ENCODE peak calls at places on chromosome 19, in eight cellular contexts. U is prostate gland, P is breast epithelium, Z is endothelial cell of umbilical vein, J is right lobe of liver, C is stomach, H is heart left ventricle, N is body of pancreas. W is an unnamed sample.

GRCh38 chr19:50830266-50831025 is 2.9 kb downstream of the KLK15 start:
- DNase-seq in U (no peak), P (no peak), Z (no peak), J (no peak), C (no peak), H (no peak), N (no peak), W (peak; percentile 30)

GRCh38 chr19:47582320-47582909 is 9.5 kb upstream of the ZNF541 start:
- DNase-seq in U (no peak), P (no peak), Z (no peak), J (no peak), C (no peak), H (no peak), N (no peak), W (no peak)

GRCh38 chr19:18397242-18398202 is at the start of gene LRRC25:
- DNase-seq in U (no peak), P (no peak), Z (no peak), J (peak; percentile 74), C (no peak), H (peak; percentile 71), N (peak; percentile 77), W (no peak)

GRCh38 chr19:34837262-34837661 is 64.2 kb upstream of the ZNF599 start:
- DNase-seq in U (peak; percentile 46), P (no peak), Z (peak; percentile 82), J (no peak), C (peak; percentile 25), H (peak; percentile 87), N (peak; percentile 42), W (peak; percentile 20)

GRCh38 chr19:16886305-16886880 is 2.4 kb upstream of the F2RL3 start:
- DNase-seq in U (no peak), P (peak; percentile 49), Z (peak; percentile 81), J (peak; percentile 75), C (no peak), H (peak; percentile 76), N (peak; percentile 30), W (peak; percentile 39)

GRCh38 chr19:54096642-54097106 is 3.9 kb downstream of the OSCAR start:
- DNase-seq in U (no peak), P (no peak), Z (no peak), J (peak; percentile 58), C (no peak), H (no peak), N (no peak), W (peak; percentile 42)

GRCh38 chr19:40601061-40601973 is at the start of gene LTBP4:
- DNase-seq in U (no peak), P (no peak), Z (no peak), J (no peak), C (no peak), H (peak; percentile 84), N (peak; percentile 28), W (peak; percentile 70)

GRCh38 chr19:30856376-30856775 is 484.2 kb downstream of the ZNF536 start:
- DNase-seq in U (no peak), P (no peak), Z (no peak), J (no peak), C (no peak), H (no peak), N (no peak), W (no peak)

GRCh38 chr19:10219678-10220077 is 11.5 kb downstream of the S1PR2 start:
- DNase-seq in U (no peak), P (no peak), Z (no peak), J (no peak), C (no peak), H (no peak), N (peak; percentile 13), W (no peak)

GRCh38 chr19:35266904-35267817 is 1.6 kb upstream of the USF2 start:
- DNase-seq in U (peak; percentile 33), P (peak; percentile 41), Z (peak; percentile 10), J (peak; percentile 77), C (no peak), H (peak; percentile 72), N (peak; percentile 46), W (peak; percentile 61)

GRCh38 chr19:4773047-4773640 is 18.4 kb upstream of the FEM1A start:
- DNase-seq in U (no peak), P (no peak), Z (no peak), J (no peak), C (no peak), H (no peak), N (no peak), W (no peak)

GRCh38 chr19:4776436-4777205 is 14.9 kb upstream of the FEM1A start:
- DNase-seq in U (no peak), P (no peak), Z (no peak), J (no peak), C (no peak), H (no peak), N (no peak), W (no peak)

GRCh38 chr19:4775627-4776152 is 15.8 kb upstream of the FEM1A start:
- DNase-seq in U (no peak), P (no peak), Z (no peak), J (no peak), C (no peak), H (no peak), N (no peak), W (no peak)

GRCh38 chr19:4768934-4769777 is 22.4 kb upstream of the FEM1A start:
- DNase-seq in U (peak; percentile 86), P (peak; percentile 57), Z (peak; percentile 75), J (peak; percentile 75), C (peak; percentile 82), H (peak; percentile 80), N (peak; percentile 90), W (peak; percentile 83)

DNA sequence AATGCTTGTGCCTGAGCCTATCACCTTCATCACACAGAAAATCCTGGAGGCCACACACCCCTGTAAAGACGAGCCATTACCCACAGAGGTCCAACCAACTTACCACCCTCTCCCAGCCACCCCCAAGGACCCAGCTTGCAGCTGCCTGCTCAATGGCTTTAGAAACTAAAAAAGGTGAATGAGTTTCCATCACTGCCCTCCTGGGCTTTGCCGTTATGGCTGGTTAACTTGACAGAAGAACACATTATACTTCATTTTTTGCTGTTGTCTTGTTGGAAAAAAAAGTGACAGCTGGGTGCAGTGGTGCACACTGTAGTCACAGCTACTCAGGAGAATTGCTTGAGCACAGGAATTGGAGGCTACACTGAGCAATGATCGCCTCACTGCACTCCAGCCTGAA is 17.4 kb upstream of the FEM1A start:
- DNase-seq in U (no peak), P (no peak), Z (no peak), J (no peak), C (no peak), H (no peak), N (no peak), W (no peak)
- H3K4me1 ChIP-seq in U (no peaks in the 10 kb centered on the region), P (no peaks in the 10 kb centered on the region), Z (no peaks in the 10 kb centered on the region), J (no peaks in the 10 kb centered on the region), C (no peaks in the 10 kb centered on the region), H (no peaks in the 10 kb centered on the region), N (no peaks in the 10 kb centered on the region), W (no peaks in the 10 kb centered on the region)

DNA sequence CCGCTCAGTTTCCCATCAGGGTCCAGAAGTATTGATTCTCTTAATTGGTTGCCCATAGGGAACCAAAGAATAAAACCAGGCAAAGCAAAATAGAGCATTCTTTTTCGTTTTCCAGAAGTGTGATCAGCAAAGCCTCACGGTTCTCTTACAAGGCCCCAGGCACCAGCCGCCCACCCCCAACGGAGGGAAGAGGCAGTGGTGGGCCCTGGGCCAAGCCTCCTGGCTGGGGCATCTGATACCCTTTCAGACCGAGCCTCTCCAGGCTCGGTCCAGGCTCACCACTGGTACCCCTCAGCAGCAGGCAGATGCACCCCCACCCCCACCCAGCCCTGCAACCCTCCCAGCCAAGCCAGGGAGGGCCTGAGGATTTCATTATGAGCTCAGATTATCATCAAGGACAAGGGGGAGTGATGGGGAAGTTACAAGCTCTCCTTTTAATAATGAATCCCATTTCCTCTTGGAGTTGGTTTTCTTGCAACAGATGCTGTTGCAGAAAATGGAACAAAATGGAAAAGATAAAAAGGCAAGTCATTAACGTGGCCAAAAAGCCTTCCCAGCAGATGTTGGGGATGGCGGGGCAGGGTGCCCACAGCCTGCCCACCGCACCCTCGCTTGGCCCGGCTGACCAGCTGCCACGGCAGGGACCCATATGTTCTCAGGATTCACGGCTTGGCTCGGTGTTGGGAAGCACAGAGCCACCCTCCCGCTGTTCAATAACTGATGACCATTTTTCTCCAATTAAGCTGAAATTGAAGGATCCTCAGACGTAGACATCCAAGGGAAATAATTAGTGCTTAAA is 45.9 kb upstream of the KCTD15 start:
- DNase-seq in U (no peak), P (no peak), Z (no peak), J (no peak), C (no peak), H (no peak), N (no peak), W (no peak)
- H3K27me3 ChIP-seq in U (no peaks in the 10 kb centered on the region), P (peaks cover 41% of the 10 kb centered on the region), Z (no peaks in the 10 kb centered on the region), J (no peaks in the 10 kb centered on the region), C (peaks cover 45% of the 10 kb centered on the region), H (no peaks in the 10 kb centered on the region), N (no peaks in the 10 kb centered on the region), W (no peaks in the 10 kb centered on the region)

DNA sequence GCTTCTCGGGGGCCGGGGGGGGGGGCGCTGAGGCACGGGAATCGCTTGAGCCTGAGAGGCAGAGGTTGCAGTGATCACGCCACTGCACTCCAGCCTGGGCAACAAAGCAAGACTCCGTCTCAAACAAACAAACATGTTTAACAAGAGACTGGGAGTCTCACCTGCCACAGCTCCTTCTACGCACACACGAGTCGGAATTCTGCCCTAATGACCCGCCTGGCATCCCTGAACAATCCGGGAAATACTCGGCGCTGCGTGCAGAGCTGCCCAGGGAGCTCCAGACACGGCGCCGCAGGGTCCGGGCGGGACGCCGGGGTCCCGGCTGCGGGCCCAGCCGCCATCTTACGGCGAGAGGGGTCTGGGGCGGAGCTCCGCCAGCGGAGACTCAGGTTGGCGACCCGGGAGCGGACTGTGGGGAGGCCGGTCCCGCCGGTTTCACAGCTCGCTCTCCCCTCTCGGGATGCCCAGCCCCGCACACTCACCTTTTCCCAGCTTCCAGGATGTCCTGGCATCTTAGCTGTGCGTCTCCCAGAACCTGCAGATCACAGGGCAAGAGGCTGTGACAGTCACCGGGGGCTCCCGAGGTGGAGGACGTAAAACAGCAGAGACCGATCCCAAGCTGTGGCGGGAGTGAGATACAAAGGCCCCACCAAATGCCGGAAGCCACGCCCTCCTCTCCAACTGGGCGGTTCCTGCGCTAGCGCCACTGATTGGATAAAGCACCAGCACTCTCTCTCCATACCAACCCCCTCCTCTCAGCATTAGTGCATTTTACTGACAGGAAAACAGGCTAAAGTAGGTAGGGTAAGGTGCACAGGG is 23.6 kb upstream of the ZNF724 start:
- DNase-seq in U (peak; percentile 95), P (peak; percentile 91), Z (peak; percentile 85), J (peak; percentile 93), C (peak; percentile 93), H (peak; percentile 93), N (peak; percentile 94), W (peak; percentile 96)
- TF ChIP-seq POLR2A in U (peak; percentile 91), P (peak; percentile 71), Z (peak; percentile 48), J (peak; percentile 93), C (peak; percentile 20), H (peak; percentile 71), N (peak; percentile 74), W (peak; percentile 87)

GRCh38 chr19:8456064-8456463 is 11.3 kb downstream of the HNRNPM start:
- DNase-seq in U (no peak), P (no peak), Z (no peak), J (no peak), C (no peak), H (no peak), N (no peak), W (no peak)

GRCh38 chr19:8454218-8454617 is 9.4 kb downstream of the HNRNPM start:
- DNase-seq in U (no peak), P (no peak), Z (peak; percentile 24), J (no peak), C (no peak), H (no peak), N (no peak), W (no peak)

GRCh38 chr19:8457209-8457608 is 12.4 kb downstream of the HNRNPM start:
- DNase-seq in U (no peak), P (no peak), Z (no peak), J (no peak), C (no peak), H (no peak), N (no peak), W (no peak)

GRCh38 chr19:8453616-8454015 is 8.8 kb downstream of the HNRNPM start:
- DNase-seq in U (no peak), P (no peak), Z (no peak), J (no peak), C (no peak), H (no peak), N (no peak), W (no peak)

GRCh38 chr19:8455018-8455417 is 10.2 kb downstream of the HNRNPM start:
- DNase-seq in U (no peak), P (no peak), Z (no peak), J (no peak), C (no peak), H (no peak), N (no peak), W (no peak)
- H3K4me1 ChIP-seq in U (peaks cover 50% of the 10 kb centered on the region), P (peaks cover 2% of the 10 kb centered on the region), Z (peaks cover 48% of the 10 kb centered on the region), J (peaks cover 48% of the 10 kb centered on the region), C (peaks cover 75% of the 10 kb centered on the region), H (peaks cover 58% of the 10 kb centered on the region), N (peaks cover 87% of the 10 kb centered on the region), W (peaks cover 32% of the 10 kb centered on the region)